ENCODE peak calls at places on chromosomes 16 and 17, in ten cellular contexts. X is GM20000, W is pancreas, H is DMS53, C is nephron progenitor cell, A is heart right ventricle, O is KG1, J is iris pigment epithelial cell, U is T-helper 1 cell, E is AML-193. R is an unnamed sample.

GRCh38 chr17:8894189-8894611 is 26.7 kb upstream of the PIK3R6 start:
- DNase-seq in O (no peak), U (no peak), E (no peak), C (no peak), A (no peak), X (no peak), W (peak; percentile 50), J (no peak), H (no peak), R (peak; percentile 40)

GRCh38 chr17:68356949-68357455 is 65.7 kb downstream of the ARSG start:
- DNase-seq in W (no peak), A (no peak), C (no peak), J (no peak), E (no peak), O (no peak), H (no peak), X (no peak), U (peak; percentile 70), R (no peak)

GRCh38 chr16:67013823-67014640 is 14.9 kb upstream of the CBFB start:
- DNase-seq in A (peak; percentile 90), O (no peak), H (peak; percentile 72), E (no peak), J (peak; percentile 38), W (peak; percentile 85), C (peak; percentile 87), U (peak; percentile 85), X (peak; percentile 82), R (peak; percentile 70)

GRCh38 chr17:79005063-79005861 is 4.3 kb downstream of the CANT1 start:
- DNase-seq in O (no peak), W (peak; percentile 65), H (peak; percentile 98), C (no peak), U (no peak), E (no peak), A (no peak), J (no peak), X (no peak), R (peak; percentile 45)

GRCh38 chr16:89035698-89036570 is 57.7 kb upstream of the ACSF3 start:
- DNase-seq in U (no peak), A (peak; percentile 6), O (no peak), J (no peak), E (no peak), X (no peak), H (no peak), C (peak; percentile 1), W (peak; percentile 47), R (no peak)

GRCh38 chr17:13626703-13627102 is 25.0 kb upstream of the HS3ST3A1 start:
- DNase-seq in O (no peak), H (no peak), E (no peak), A (no peak), X (no peak), W (no peak), U (no peak), J (peak; percentile 84), C (no peak), R (no peak)

GRCh38 chr16:80824623-80825364 is 20.4 kb upstream of the CDYL2 start:
- DNase-seq in H (peak; percentile 72), W (no peak), O (peak; percentile 59), A (no peak), U (peak; percentile 72), X (peak; percentile 52), E (peak; percentile 49), C (peak; percentile 23), J (peak; percentile 68), R (no peak)

GRCh38 chr17:46796524-46796923 is 22.0 kb downstream of the WNT3 start:
- DNase-seq in O (no peak), X (no peak), E (no peak), U (no peak), J (no peak), A (no peak), C (no peak), W (no peak), H (no peak), R (no peak)

GRCh38 chr16:56842133-56842532 is 22.9 kb upstream of the SLC12A3 start:
- DNase-seq in A (no peak), H (no peak), C (no peak), O (no peak), J (no peak), X (no peak), U (no peak), E (no peak), W (no peak), R (no peak)

GRCh38 chr16:19232988-19233387 is 52.5 kb upstream of the CLEC19A start:
- DNase-seq in U (no peak), E (no peak), W (no peak), C (no peak), A (no peak), O (no peak), X (no peak), J (no peak), H (no peak), R (no peak)

GRCh38 chr17:32158870-32159585 is 16.7 kb downstream of the RHOT1 start:
- DNase-seq in U (no peak), H (no peak), C (no peak), O (no peak), W (no peak), J (no peak), X (no peak), E (no peak), A (peak; percentile 30), R (no peak)

GRCh38 chr17:1147664-1148063 is 32.1 kb downstream of the ABR start:
- DNase-seq in X (no peak), E (no peak), O (no peak), C (peak; percentile 59), J (peak; percentile 58), W (no peak), U (no peak), H (peak; percentile 72), A (no peak), R (no peak)

GRCh38 chr16:4508806-4509205 is 29.8 kb downstream of the CDIP1 start:
- DNase-seq in X (no peak), E (no peak), C (no peak), H (no peak), J (no peak), O (no peak), A (no peak), W (no peak), U (no peak), R (no peak)

GRCh38 chr17:40319651-40320550 is 10.9 kb downstream of the RARA start:
- DNase-seq in O (no peak), J (no peak), W (peak; percentile 78), E (peak; percentile 69), H (no peak), U (peak; percentile 80), A (peak; percentile 54), C (no peak), X (peak; percentile 26), R (peak; percentile 69)

GRCh38 chr17:46035112-46035818 is 36.2 kb downstream of the STH start:
- DNase-seq in J (peak; percentile 31), C (no peak), U (no peak), O (no peak), H (peak; percentile 66), X (peak; percentile 53), E (no peak), W (no peak), A (no peak), R (no peak)

GRCh38 chr17:27888945-27889344 is 4.2 kb downstream of the LYRM9 start:
- DNase-seq in X (no peak), A (no peak), J (peak; percentile 35), H (no peak), U (no peak), W (no peak), E (no peak), O (no peak), C (peak; percentile 46), R (no peak)

GRCh38 chr17:3799181-3799627 is 1.8 kb downstream of the ITGAE start:
- DNase-seq in C (no peak), U (no peak), E (no peak), W (no peak), A (no peak), H (no peak), X (no peak), O (no peak), J (no peak), R (no peak)

GRCh38 chr17:41211845-41212466 is 14.5 kb upstream of the KRTAP9-2 start:
- DNase-seq in A (no peak), H (peak; percentile 85), E (no peak), J (peak; percentile 47), C (no peak), U (no peak), O (no peak), W (no peak), X (no peak), R (no peak)

GRCh38 chr16:53166099-53166498 is 111.3 kb downstream of the CHD9 start:
- DNase-seq in O (no peak), U (no peak), H (no peak), E (no peak), W (no peak), C (no peak), J (no peak), A (no peak), X (no peak), R (no peak)

GRCh38 chr17:36008998-36009665 is 7.8 kb upstream of the CCL15 start:
- DNase-seq in E (no peak), W (no peak), U (no peak), H (peak; percentile 53), O (no peak), A (no peak), X (no peak), C (no peak), J (peak; percentile 6), R (no peak)

GRCh38 chr17:29583324-29584248 is 5.9 kb downstream of the GIT1 start:
- DNase-seq in X (no peak), O (no peak), J (no peak), A (no peak), W (peak; percentile 57), E (no peak), H (no peak), C (no peak), U (no peak), R (no peak)

GRCh38 chr17:65222216-65222738 is 85.1 kb downstream of the RGS9 start:
- DNase-seq in H (no peak), X (no peak), A (no peak), W (no peak), E (no peak), O (no peak), J (peak; percentile 14), C (no peak), U (no peak), R (no peak)

GRCh38 chr16:89184685-89185061 is 13.1 kb downstream of the CDH15 start:
- DNase-seq in H (no peak), E (no peak), C (no peak), O (no peak), U (no peak), W (no peak), J (no peak), X (no peak), A (no peak), R (no peak)

GRCh38 chr17:77882481-77883212 is 75.9 kb upstream of the TNRC6C start:
- DNase-seq in E (peak; percentile 55), X (peak; percentile 80), J (peak; percentile 89), A (peak; percentile 72), U (peak; percentile 94), H (peak; percentile 41), W (no peak), C (no peak), O (no peak), R (no peak)

GRCh38 chr17:4449736-4450135 is 16.0 kb downstream of the SPNS3 start:
- DNase-seq in E (no peak), X (no peak), A (no peak), O (no peak), J (no peak), H (peak; percentile 28), U (no peak), W (no peak), C (no peak), R (no peak)

GRCh38 chr16:4574919-4575705 is 19.0 kb downstream of the C16orf96 start:
- DNase-seq in O (peak; percentile 28), E (no peak), J (no peak), H (peak; percentile 16), X (no peak), C (no peak), W (peak; percentile 83), A (no peak), U (no peak), R (no peak)

GRCh38 chr17:49193513-49194296 is 16.7 kb downstream of the GNGT2 start:
- DNase-seq in C (peak; percentile 62), O (no peak), W (no peak), E (peak; percentile 68), A (peak; percentile 20), U (peak; percentile 44), J (peak; percentile 78), H (peak; percentile 53), X (peak; percentile 54), R (no peak)

GRCh38 chr17:48624544-48625501 is 1.3 kb downstream of the HOXB9 start:
- DNase-seq in O (no peak), C (no peak), U (no peak), H (peak; percentile 46), J (no peak), X (no peak), A (no peak), E (no peak), W (peak; percentile 62), R (no peak)